ENCODE peak calls at places on chromosome 11, in five cellular contexts. One of them, this sample, is unnamed.

GRCh38 chr11:12941671-12942070 is 67.4 kb upstream of the RASSF10 start:
- DNase-seq in neuronal stem cell: no peak
- DNase-seq in B cell: no peak
- DNase-seq in heart left ventricle: no peak
- DNase-seq in CD8-positive, alpha-beta memory T cell: no peak
- DNase-seq in this sample: no peak

GRCh38 chr11:2202900-2203439 is 31.4 kb upstream of the TH start:
- DNase-seq in neuronal stem cell: no peak
- DNase-seq in B cell: no peak
- DNase-seq in heart left ventricle: no peak
- DNase-seq in CD8-positive, alpha-beta memory T cell: no peak
- DNase-seq in this sample: peak

GRCh38 chr11:44939673-44940072 is 11.0 kb downstream of the TP53I11 start:
- DNase-seq in neuronal stem cell: no peak
- DNase-seq in B cell: no peak
- DNase-seq in heart left ventricle: no peak
- DNase-seq in CD8-positive, alpha-beta memory T cell: no peak
- DNase-seq in this sample: no peak

GRCh38 chr11:70207531-70208131 is 4.5 kb downstream of the FADD start:
- DNase-seq in neuronal stem cell: no peak
- DNase-seq in B cell: no peak
- DNase-seq in heart left ventricle: no peak
- DNase-seq in CD8-positive, alpha-beta memory T cell: no peak
- DNase-seq in this sample: no peak

GRCh38 chr11:46896719-46897406 is 21.5 kb downstream of the LRP4 start:
- DNase-seq in neuronal stem cell: no peak
- DNase-seq in B cell: no peak
- DNase-seq in heart left ventricle: no peak
- DNase-seq in CD8-positive, alpha-beta memory T cell: no peak
- DNase-seq in this sample: no peak

GRCh38 chr11:86592659-86593451 is 79.6 kb downstream of the ME3 start:
- DNase-seq in neuronal stem cell: no peak
- DNase-seq in B cell: peak
- DNase-seq in heart left ventricle: no peak
- DNase-seq in CD8-positive, alpha-beta memory T cell: peak
- DNase-seq in this sample: peak

GRCh38 chr11:456533-456932 is 6.5 kb downstream of the PTDSS2 start:
- DNase-seq in neuronal stem cell: no peak
- DNase-seq in B cell: no peak
- DNase-seq in heart left ventricle: peak
- DNase-seq in CD8-positive, alpha-beta memory T cell: peak
- DNase-seq in this sample: no peak

GRCh38 chr11:69746140-69746539 is 29.0 kb downstream of the FGF4 start:
- DNase-seq in neuronal stem cell: no peak
- DNase-seq in B cell: no peak
- DNase-seq in heart left ventricle: no peak
- DNase-seq in CD8-positive, alpha-beta memory T cell: no peak
- DNase-seq in this sample: no peak

GRCh38 chr11:10348650-10349280 is 43.9 kb downstream of the ADM start:
- DNase-seq in neuronal stem cell: no peak
- DNase-seq in B cell: no peak
- DNase-seq in heart left ventricle: no peak
- DNase-seq in CD8-positive, alpha-beta memory T cell: no peak
- DNase-seq in this sample: no peak

GRCh38 chr11:93741882-93742226 is 382 bp downstream of the C11orf54 start:
- DNase-seq in neuronal stem cell: no peak
- DNase-seq in B cell: no peak
- DNase-seq in heart left ventricle: no peak
- DNase-seq in CD8-positive, alpha-beta memory T cell: no peak
- DNase-seq in this sample: peak

GRCh38 chr11:70892889-70893288 is 359.5 kb downstream of the SHANK2 start:
- DNase-seq in neuronal stem cell: no peak
- DNase-seq in B cell: no peak
- DNase-seq in heart left ventricle: no peak
- DNase-seq in CD8-positive, alpha-beta memory T cell: no peak
- DNase-seq in this sample: no peak

GRCh38 chr11:32420937-32421532 is 14.3 kb downstream of the WT1 start:
- DNase-seq in neuronal stem cell: no peak
- DNase-seq in B cell: no peak
- DNase-seq in heart left ventricle: peak
- DNase-seq in CD8-positive, alpha-beta memory T cell: peak
- DNase-seq in this sample: no peak

GRCh38 chr11:8964324-8965320 is at the start of gene TMEM9B:
- DNase-seq in neuronal stem cell: peak
- DNase-seq in B cell: peak
- DNase-seq in heart left ventricle: peak
- DNase-seq in CD8-positive, alpha-beta memory T cell: peak
- DNase-seq in this sample: peak

GRCh38 chr11:17979770-17980371 is 33.0 kb downstream of the SERGEF start:
- DNase-seq in neuronal stem cell: peak
- DNase-seq in B cell: peak
- DNase-seq in heart left ventricle: no peak
- DNase-seq in CD8-positive, alpha-beta memory T cell: peak
- DNase-seq in this sample: no peak

GRCh38 chr11:30025396-30026139 is 8.7 kb upstream of the KCNA4 start:
- DNase-seq in neuronal stem cell: no peak
- DNase-seq in B cell: no peak
- DNase-seq in heart left ventricle: no peak
- DNase-seq in CD8-positive, alpha-beta memory T cell: no peak
- DNase-seq in this sample: no peak

GRCh38 chr11:134272381-134273316 is 3.5 kb upstream of the GLB1L3 start:
- DNase-seq in neuronal stem cell: no peak
- DNase-seq in B cell: no peak
- DNase-seq in heart left ventricle: no peak
- DNase-seq in CD8-positive, alpha-beta memory T cell: no peak
- DNase-seq in this sample: no peak

GRCh38 chr11:28922351-28922981 is 814.3 kb downstream of the METTL15 start:
- DNase-seq in neuronal stem cell: no peak
- DNase-seq in B cell: no peak
- DNase-seq in heart left ventricle: no peak
- DNase-seq in CD8-positive, alpha-beta memory T cell: no peak
- DNase-seq in this sample: no peak

GRCh38 chr11:44280257-44280656 is 29.7 kb downstream of the ALX4 start:
- DNase-seq in neuronal stem cell: no peak
- DNase-seq in B cell: no peak
- DNase-seq in heart left ventricle: no peak
- DNase-seq in CD8-positive, alpha-beta memory T cell: no peak
- DNase-seq in this sample: no peak

This sample was measured in adrenal gland.